ENCODE peak calls at places on chromosome 7, in nine cellular contexts. I is GM23248, G is DMS79, N is SW 1271, J is GM23338, K is LNCaP clone FGC, Y is mammary epithelial cell, H is DMS153, W is GM04504. Q is an unnamed sample.

GRCh38 chr7:46131916-46132795 is 211.1 kb upstream of the IGFBP3 start:
- DNase-seq in Y (peak), H (no peak), W (no peak), G (no peak), I (peak), K (no peak), J (peak), N (no peak), Q (peak)

GRCh38 chr7:35617076-35617475 is 77.9 kb downstream of the HERPUD2 start:
- DNase-seq in Y (no peak), J (no peak), G (no peak), I (peak), W (no peak), K (peak), H (no peak), N (no peak), Q (peak)

GRCh38 chr7:114414151-114415053 is at the start of gene FOXP2:
- DNase-seq in K (no peak), J (no peak), W (no peak), N (no peak), I (peak), G (no peak), H (peak), Y (no peak), Q (peak)

GRCh38 chr7:50141131-50141530 is 48.1 kb upstream of the ZPBP start:
- DNase-seq in I (no peak), J (no peak), K (no peak), Y (no peak), H (no peak), G (no peak), W (no peak), N (no peak), Q (no peak)

GRCh38 chr7:80934286-80934685 is 15.4 kb upstream of the SEMA3C start:
- DNase-seq in J (no peak), I (peak), W (no peak), K (no peak), Y (peak), G (no peak), N (peak), H (no peak), Q (peak)

GRCh38 chr7:96436880-96437279 is 115.0 kb upstream of the SLC25A13 start:
- DNase-seq in W (no peak), G (no peak), Y (no peak), N (no peak), I (no peak), K (no peak), H (no peak), J (no peak), Q (no peak)

GRCh38 chr7:138649506-138649905 is 51.7 kb downstream of the SVOPL start:
- DNase-seq in W (no peak), H (no peak), G (no peak), N (no peak), J (no peak), K (no peak), I (peak), Y (peak), Q (no peak)

GRCh38 chr7:87599336-87599735 is 1.3 kb downstream of the ABCB1 start:
- DNase-seq in H (no peak), J (no peak), N (no peak), G (no peak), W (no peak), K (no peak), Y (no peak), I (no peak), Q (no peak)

GRCh38 chr7:83819911-83820310 is 171.0 kb upstream of the SEMA3E start:
- DNase-seq in Y (no peak), K (no peak), H (no peak), I (no peak), G (no peak), N (no peak), J (peak), W (no peak), Q (no peak)

GRCh38 chr7:131829911-131830310 is 273.5 kb upstream of the PODXL start:
- DNase-seq in N (no peak), I (peak), Y (no peak), G (no peak), K (no peak), J (peak), H (peak), W (no peak), Q (no peak)

GRCh38 chr7:16644624-16644986 is 949 bp downstream of the ANKMY2 start:
- DNase-seq in N (peak), Y (peak), I (peak), J (no peak), K (no peak), H (no peak), W (no peak), G (no peak), Q (peak)

GRCh38 chr7:2309889-2310331 is 4.3 kb downstream of the SNX8 start:
- DNase-seq in Y (no peak), J (peak), G (no peak), N (peak), K (no peak), W (no peak), I (no peak), H (no peak), Q (peak)

Q was measured in adipocyte.